ENCODE peak calls at places on chromosomes 16 and 17, in four cellular contexts. Q is trophoblast cell, T is mammary epithelial cell, M is HCT116. P is an unnamed sample.

GRCh38 chr17:12821376-12821940 is 32.2 kb downstream of the ARHGAP44 start:
- DNase-seq in Q (no peak), T (no peak), M (no peak), P (peak; percentile 28)

GRCh38 chr16:88848557-88848956 is 8.2 kb downstream of the GALNS start:
- DNase-seq in Q (no peak), T (no peak), M (no peak), P (no peak)

GRCh38 chr17:71975331-71975801 is 145.5 kb upstream of the SOX9 start:
- DNase-seq in Q (no peak), T (peak; percentile 66), M (no peak), P (peak; percentile 73)

GRCh38 chr16:87635541-87636049 is 33.3 kb downstream of the JPH3 start:
- DNase-seq in Q (no peak), T (peak; percentile 35), M (peak; percentile 59), P (peak; percentile 57)

GRCh38 chr16:88914750-88915368 is 48.4 kb upstream of the PABPN1L start:
- DNase-seq in Q (no peak), T (no peak), M (no peak), P (no peak)

GRCh38 chr16:3127745-3128144 is 7.1 kb upstream of the ZNF213 start:
- DNase-seq in Q (no peak), T (peak; percentile 46), M (no peak), P (no peak)

GRCh38 chr17:8785547-8786412 is 13.4 kb downstream of the MFSD6L start:
- DNase-seq in Q (peak; percentile 76), T (peak; percentile 45), M (peak; percentile 64), P (peak; percentile 71)

GRCh38 chr16:48330133-48330846 is 54.9 kb downstream of the SIAH1 start:
- DNase-seq in Q (no peak), T (peak; percentile 27), M (no peak), P (no peak)

GRCh38 chr16:86452451-86452850 is 57.9 kb upstream of the FOXF1 start:
- DNase-seq in Q (no peak), T (no peak), M (no peak), P (no peak)

GRCh38 chr17:47720196-47720595 is 12.8 kb upstream of the TBX21 start:
- DNase-seq in Q (no peak), T (no peak), M (no peak), P (no peak)
- H3K4me2 ChIP-seq in Q (no peak overlapping the region), T (no peak overlapping the region), M (peak overlapping the region; percentile 68), P (peak overlapping the region; percentile 48)

GRCh38 chr17:49602783-49603182 is 27.1 kb downstream of the NXPH3 start:
- DNase-seq in Q (no peak), T (no peak), M (no peak), P (no peak)
- H3K4me2 ChIP-seq in Q (no peak overlapping the region), T (no peak overlapping the region), M (no peak overlapping the region), P (no peak overlapping the region)

GRCh38 chr16:17368951-17369350 is 101.8 kb downstream of the XYLT1 start:
- DNase-seq in Q (no peak), T (no peak), M (no peak), P (no peak)

GRCh38 chr16:17372383-17372782 is 98.4 kb downstream of the XYLT1 start:
- DNase-seq in Q (no peak), T (no peak), M (no peak), P (no peak)

GRCh38 chr16:17369441-17369951 is 101.3 kb downstream of the XYLT1 start:
- DNase-seq in Q (no peak), T (no peak), M (no peak), P (no peak)

GRCh38 chr16:17370233-17371013 is 100.3 kb downstream of the XYLT1 start:
- DNase-seq in Q (no peak), T (no peak), M (no peak), P (no peak)

DNA sequence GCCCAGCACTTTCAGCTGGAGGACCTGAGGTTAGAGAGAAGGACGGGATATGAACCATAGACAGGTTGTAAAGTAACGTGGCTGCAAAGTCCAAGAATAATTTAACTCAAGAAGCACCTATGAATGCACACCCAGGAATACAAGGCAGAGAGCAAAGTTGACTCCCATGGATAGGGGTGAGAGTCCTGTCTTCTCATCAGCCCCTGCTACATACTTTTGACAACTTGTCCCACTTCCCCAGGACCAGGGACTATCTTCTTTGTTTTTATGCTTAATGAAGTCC is 99.8 kb downstream of the XYLT1 start:
- DNase-seq in Q (no peak), T (no peak), M (no peak), P (no peak)
- H3K4me2 ChIP-seq in Q (no peak overlapping the region), T (no peak overlapping the region), M (no peak overlapping the region), P (no peak overlapping the region)

DNA sequence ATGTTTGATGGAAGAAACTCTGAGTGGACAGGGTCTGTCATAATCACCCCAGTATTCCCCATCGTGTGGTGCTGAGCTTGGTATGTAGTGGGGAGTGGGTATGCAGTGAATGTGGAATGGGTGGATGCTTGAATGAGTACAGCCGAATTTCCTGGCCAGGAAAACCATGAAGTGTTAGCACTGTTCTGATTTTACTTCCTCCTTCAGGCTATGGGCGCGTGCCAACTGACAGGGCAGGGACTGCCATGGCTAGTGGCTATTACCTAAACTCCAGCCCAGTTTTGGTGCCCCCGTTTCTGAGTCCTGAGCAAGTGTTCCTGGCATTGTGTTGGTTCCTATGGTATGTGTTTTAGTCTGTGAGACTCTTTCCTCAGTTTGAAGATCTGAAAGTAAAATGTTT is 48.6 kb downstream of the PRKCA start:
- DNase-seq in Q (no peak), T (no peak), M (no peak), P (peak; percentile 51)
- H3K4me2 ChIP-seq in Q (no peak overlapping the region), T (peak overlapping the region; percentile 4), M (no peak overlapping the region), P (peak overlapping the region; percentile 32)

DNA sequence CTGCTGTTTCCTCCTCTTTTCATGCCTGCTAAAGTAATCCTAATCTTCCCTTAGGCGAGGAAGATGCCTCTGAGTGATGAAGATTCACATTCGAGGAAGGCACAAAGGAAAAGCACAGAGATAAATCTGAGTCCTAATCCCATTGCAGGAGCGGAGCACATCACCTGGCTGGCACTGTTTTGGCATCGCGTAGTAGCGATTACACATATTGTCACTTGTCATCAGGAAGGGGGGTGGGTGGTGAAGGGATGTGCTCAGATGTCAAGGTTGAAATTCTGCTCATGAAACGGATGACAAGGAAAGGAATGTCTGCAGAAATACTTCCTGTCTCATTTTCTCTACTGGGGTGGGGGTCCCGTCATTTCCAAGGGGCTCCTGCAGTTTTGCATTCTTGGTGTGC is 363.1 kb upstream of the EEF2KMT start:
- DNase-seq in Q (no peak), T (no peak), M (no peak), P (no peak)
- H3K4me2 ChIP-seq in Q (no peak overlapping the region), T (no peak overlapping the region), M (no peak overlapping the region), P (no peak overlapping the region)

GRCh38 chr16:19113577-19114358 is at the start of gene ITPRIPL2:
- DNase-seq in Q (peak; percentile 82), T (peak; percentile 80), M (peak; percentile 79), P (peak; percentile 87)

GRCh38 chr16:19110537-19111391 is 3.0 kb upstream of the ITPRIPL2 start:
- DNase-seq in Q (no peak), T (no peak), M (no peak), P (no peak)

GRCh38 chr16:19116711-19117449 is 3.1 kb downstream of the ITPRIPL2 start:
- DNase-seq in Q (peak; percentile 69), T (peak; percentile 59), M (no peak), P (no peak)

GRCh38 chr16:19115148-19116021 is 1.6 kb downstream of the ITPRIPL2 start:
- DNase-seq in Q (no peak), T (no peak), M (no peak), P (no peak)

DNA sequence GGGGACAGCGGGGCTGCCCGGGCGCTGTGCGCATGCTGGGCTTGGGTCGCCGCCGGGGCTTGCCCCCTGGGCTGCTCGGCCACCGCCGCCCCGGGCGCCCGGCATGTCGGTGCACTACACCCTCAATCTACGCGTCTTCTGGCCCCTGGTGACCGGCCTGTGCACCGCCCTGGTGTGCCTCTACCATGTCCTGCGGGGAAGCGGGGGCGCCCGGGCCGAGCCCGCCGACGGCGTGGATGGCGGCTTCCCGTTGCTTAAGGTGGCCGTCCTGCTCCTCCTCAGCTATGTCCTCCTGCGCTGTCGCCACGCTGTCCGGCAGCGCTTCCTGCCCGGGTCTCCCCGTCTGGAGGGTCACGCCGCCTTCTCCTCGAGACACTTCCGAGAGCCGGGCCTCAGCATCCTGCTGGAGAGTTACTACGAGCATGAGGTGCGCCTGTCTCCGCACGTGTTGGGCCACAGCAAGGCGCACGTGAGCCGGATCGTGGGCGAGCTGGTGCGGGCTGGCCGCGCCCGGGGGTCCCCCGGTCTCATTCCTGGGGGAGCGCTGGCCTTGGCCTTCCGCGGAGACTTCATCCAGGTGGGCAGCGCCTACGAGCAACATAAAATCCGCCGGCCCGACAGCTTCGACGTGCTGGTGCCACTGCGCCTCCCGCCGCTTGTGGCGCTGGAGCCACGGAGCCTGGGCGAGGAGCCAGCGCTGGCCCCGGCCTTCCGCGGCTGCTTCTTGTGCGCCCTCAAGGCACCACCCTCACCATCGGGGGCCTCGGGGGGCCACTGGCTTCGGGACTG is 789 bp downstream of the ITPRIPL2 start:
- DNase-seq in Q (peak; percentile 17), T (peak; percentile 63), M (no peak), P (peak; percentile 34)
- H3K4me2 ChIP-seq in Q (peak overlapping the region; percentile 87), T (peak overlapping the region; percentile 99), M (peak overlapping the region; percentile 99), P (peak overlapping the region; percentile 92)

GRCh38 chr17:2398188-2398587 is 2.7 kb downstream of the MNT start:
- DNase-seq in Q (no peak), T (no peak), M (no peak), P (no peak)
- H3K4me2 ChIP-seq in Q (peak overlapping the region; percentile 60), T (peak overlapping the region; percentile 71), M (peak overlapping the region; percentile 93), P (peak overlapping the region; percentile 100)

P was measured in PC-3.